ENCODE peak calls at places on chromosome 7, in six cellular contexts. O is neuronal stem cell, C is IMR-90, H is PC-9, Q is mammary epithelial cell, M is OCI-LY7. N is an unnamed sample.

GRCh38 chr7:84194484-84195260 is at the start of gene SEMA3A:
- DNase-seq in O (peak; percentile 80), C (peak; percentile 94), H (no peak), Q (peak; percentile 93), M (no peak), N (peak; percentile 31)

GRCh38 chr7:930975-931758 is 23.3 kb downstream of the ADAP1 start:
- DNase-seq in M (no peak), Q (no peak), O (no peak), H (no peak), C (no peak), N (no peak)

GRCh38 chr7:7932553-7932952 is 36.0 kb upstream of the GLCCI1 start:
- DNase-seq in H (no peak), O (no peak), Q (no peak), M (no peak), C (no peak), N (no peak)

GRCh38 chr7:76293407-76293901 is 9.0 kb upstream of the HSPB1 start:
- DNase-seq in C (no peak), O (no peak), Q (no peak), H (peak; percentile 92), M (no peak), N (no peak)

GRCh38 chr7:31125171-31125570 is 73.1 kb downstream of the ADCYAP1R1 start:
- DNase-seq in H (no peak), M (no peak), C (no peak), Q (no peak), O (no peak), N (no peak)

GRCh38 chr7:141231018-141231792 is 157.3 kb downstream of the TMEM178B start:
- DNase-seq in O (no peak), C (peak; percentile 19), M (no peak), H (no peak), Q (no peak), N (no peak)

GRCh38 chr7:116886550-116887156 is 24.3 kb downstream of the CAPZA2 start:
- DNase-seq in H (no peak), M (no peak), C (no peak), Q (peak; percentile 40), O (no peak), N (no peak)

GRCh38 chr7:131959106-131959812 is 402.8 kb upstream of the PODXL start:
- DNase-seq in Q (no peak), O (no peak), H (no peak), C (no peak), M (no peak), N (no peak)

GRCh38 chr7:108097703-108098102 is 32.5 kb downstream of the LAMB4 start:
- DNase-seq in M (peak; percentile 2), C (no peak), Q (no peak), O (no peak), H (no peak), N (no peak)

GRCh38 chr7:101138149-101138870 is 11.4 kb downstream of the SERPINE1 start:
- DNase-seq in C (peak; percentile 98), M (peak; percentile 55), O (no peak), Q (peak; percentile 96), H (peak; percentile 93), N (peak; percentile 67)

GRCh38 chr7:23654508-23654907 is 25.5 kb upstream of the FAM221A start:
- DNase-seq in M (peak; percentile 23), Q (no peak), C (peak; percentile 31), H (no peak), O (no peak), N (peak; percentile 12)

GRCh38 chr7:138907849-138908248 is 73.3 kb downstream of the KIAA1549 start:
- DNase-seq in O (no peak), Q (no peak), H (no peak), M (no peak), C (no peak), N (no peak)

GRCh38 chr7:19145429-19146201 is 394 bp upstream of the FERD3L start:
- DNase-seq in Q (no peak), C (no peak), O (no peak), H (no peak), M (no peak), N (no peak)

GRCh38 chr7:31444196-31444595 is 69.7 kb upstream of the ITPRID1 start:
- DNase-seq in H (no peak), C (no peak), Q (no peak), M (no peak), O (no peak), N (no peak)

GRCh38 chr7:130740617-130741016 is 6.6 kb upstream of the KLF14 start:
- DNase-seq in C (no peak), Q (no peak), M (no peak), H (no peak), O (no peak), N (no peak)

GRCh38 chr7:111438369-111439289 is 123.7 kb downstream of the IMMP2L start:
- DNase-seq in M (no peak), Q (peak; percentile 21), C (peak; percentile 84), H (no peak), O (no peak), N (no peak)

GRCh38 chr7:75772081-75773077 is at the start of gene CCL26:
- DNase-seq in H (peak; percentile 77), O (no peak), C (peak; percentile 79), Q (peak; percentile 36), M (no peak), N (no peak)

GRCh38 chr7:132113536-132114409 is 462.5 kb downstream of the PLXNA4 start:
- DNase-seq in O (no peak), Q (no peak), H (no peak), C (no peak), M (no peak), N (no peak)

GRCh38 chr7:135658564-135658963 is 3.8 kb upstream of the STMP1 start:
- DNase-seq in Q (no peak), H (no peak), C (no peak), M (no peak), O (no peak), N (no peak)

GRCh38 chr7:149724661-149725425 is 48.5 kb downstream of the ZNF467 start:
- DNase-seq in O (no peak), Q (no peak), H (peak; percentile 12), M (no peak), C (no peak), N (no peak)

GRCh38 chr7:84231157-84231556 is 36.6 kb upstream of the SEMA3A start:
- DNase-seq in Q (peak; percentile 66), C (peak; percentile 80), H (no peak), M (no peak), O (no peak), N (no peak)

GRCh38 chr7:28570113-28570969 is 158.0 kb downstream of the CREB5 start:
- DNase-seq in H (no peak), C (no peak), Q (no peak), O (no peak), M (peak; percentile 89), N (no peak)

GRCh38 chr7:55054252-55054651 is 35.4 kb downstream of the EGFR start:
- DNase-seq in C (no peak), Q (no peak), H (no peak), M (no peak), O (no peak), N (no peak)

GRCh38 chr7:37234928-37235327 is 213.7 kb downstream of the ELMO1 start:
- DNase-seq in H (no peak), C (no peak), M (peak; percentile 48), O (peak; percentile 26), Q (peak; percentile 15), N (no peak)

GRCh38 chr7:50832744-50833143 is 50.0 kb upstream of the GRB10 start:
- DNase-seq in O (no peak), Q (peak; percentile 96), C (peak; percentile 89), M (no peak), H (peak; percentile 98), N (no peak)

GRCh38 chr7:123782071-123782798 is 33.4 kb upstream of the WASL start:
- DNase-seq in H (no peak), Q (no peak), O (no peak), M (no peak), C (no peak), N (no peak)

GRCh38 chr7:123787227-123788007 is 38.6 kb upstream of the WASL start:
- DNase-seq in M (no peak), O (no peak), C (no peak), H (peak; percentile 53), Q (peak; percentile 16), N (no peak)

GRCh38 chr7:123788584-123788983 is 39.8 kb upstream of the WASL start:
- DNase-seq in O (no peak), M (no peak), H (no peak), Q (no peak), C (no peak), N (no peak)

GRCh38 chr7:123784263-123784662 is 35.5 kb upstream of the WASL start:
- DNase-seq in O (no peak), H (no peak), C (no peak), M (no peak), Q (no peak), N (no peak)

GRCh38 chr7:123783820-123784219 is 35.0 kb upstream of the WASL start:
- DNase-seq in C (no peak), O (no peak), M (no peak), Q (no peak), H (no peak), N (no peak)
- H3K36me3 ChIP-seq in C (no peaks in the 10 kb centered on the region), O (no peaks in the 10 kb centered on the region), M (no peaks in the 10 kb centered on the region), Q (no peaks in the 10 kb centered on the region), H (no peaks in the 10 kb centered on the region), N (no peaks in the 10 kb centered on the region)

DNA sequence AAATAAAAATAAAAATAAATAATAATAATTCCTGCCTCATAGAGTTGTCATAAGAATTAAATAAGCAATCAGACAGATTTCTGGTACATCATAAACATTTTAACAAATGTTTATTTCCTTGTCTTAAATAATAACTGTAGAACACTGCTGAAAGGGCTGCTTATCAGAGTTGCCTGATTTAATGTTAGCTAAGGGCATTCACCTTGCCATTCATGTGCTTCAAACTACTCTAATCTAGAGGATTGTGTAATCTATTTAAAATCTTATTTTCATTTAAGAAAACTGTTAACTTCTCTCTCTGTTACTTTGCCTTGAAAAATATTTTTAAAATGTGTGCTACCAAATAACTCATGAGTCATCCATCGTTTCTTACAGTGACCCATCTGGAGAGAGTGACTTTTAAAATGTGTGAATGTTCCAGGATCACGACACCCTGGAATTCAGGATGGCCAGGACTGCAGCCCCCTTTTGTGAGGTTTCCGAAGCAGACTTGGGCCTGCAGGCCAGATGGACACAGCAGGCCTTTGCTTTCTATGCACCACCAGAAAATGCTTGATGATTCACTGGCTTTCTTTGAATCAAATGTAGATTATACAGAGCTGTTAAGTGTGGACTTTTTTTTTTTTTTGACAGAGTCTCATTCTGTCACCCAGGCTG is 109.1 kb upstream of the TNS3 start:
- DNase-seq in M (no peak), H (peak; percentile 65), C (peak; percentile 65), O (no peak), Q (no peak), N (no peak)
- H2AFZ ChIP-seq in M (no peak overlapping the region), H (peak overlapping the region; percentile 71), C (peak overlapping the region; percentile 73), O (peak overlapping the region; percentile 79), Q (no peak overlapping the region), N (no peak overlapping the region)

DNA sequence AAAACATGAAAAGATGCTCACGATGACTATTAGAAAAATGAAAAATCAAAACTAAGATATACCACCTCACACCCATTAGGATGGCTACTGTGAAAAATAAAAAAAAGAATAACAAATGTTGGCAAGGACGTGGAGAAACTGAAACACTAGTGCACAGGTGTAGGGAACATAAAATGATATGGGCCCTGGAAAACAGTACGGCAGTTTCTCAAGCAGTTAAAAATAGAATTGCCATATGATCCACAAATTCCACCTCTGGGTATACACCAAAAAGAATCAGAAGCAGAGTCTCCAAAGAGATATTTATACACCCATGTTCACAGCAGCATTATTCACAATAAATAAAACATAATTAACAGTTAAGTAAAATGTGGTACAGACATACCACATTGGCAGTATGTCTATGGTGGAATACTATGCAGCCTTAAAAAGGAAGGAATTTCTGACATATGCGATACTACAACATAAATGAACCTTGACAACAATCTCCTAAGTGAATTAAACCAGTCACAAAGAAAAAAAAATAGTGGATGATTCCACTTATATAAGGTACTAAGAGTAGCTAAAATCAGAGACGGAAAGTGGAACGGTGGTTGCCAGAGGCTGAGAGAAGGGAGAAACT is 69.7 kb downstream of the KMT2C start:
- DNase-seq in Q (no peak), C (no peak), H (no peak), M (no peak), O (no peak), N (no peak)
- H3K36me3 ChIP-seq in Q (no peaks in the 10 kb centered on the region), C (no peaks in the 10 kb centered on the region), H (no peaks in the 10 kb centered on the region), M (peaks cover 11% of the 10 kb centered on the region), O (no peaks in the 10 kb centered on the region), N (peaks cover 2% of the 10 kb centered on the region)

GRCh38 chr7:3695602-3696001 is 394.6 kb downstream of the SDK1 start:
- DNase-seq in M (peak; percentile 1), H (no peak), Q (no peak), C (no peak), O (no peak), N (no peak)
- H2AFZ ChIP-seq in M (no peak overlapping the region), H (no peak overlapping the region), Q (no peak overlapping the region), C (no peak overlapping the region), O (no peak overlapping the region), N (no peak overlapping the region)

N was measured in DND-41.